ENCODE peak calls at places on chromosomes 11 and 22, in seven cellular contexts. M, Y, G, J, W, R and B are unnamed samples.
A peak's percentile ranks its signal among the peaks of the same experiment; 100 is the strongest.

GRCh38 chr11:68651985-68652682 is 32.2 kb upstream of the GAL start:
- DNase-seq in R (no peak), G (no peak), J (no peak), M (no peak), W (no peak), Y (no peak), B (no peak)

GRCh38 chr22:19222242-19223005 is 43.9 kb upstream of the SLC25A1 start:
- DNase-seq in Y (no peak), J (no peak), R (no peak), M (no peak), W (no peak), G (no peak), B (no peak)

GRCh38 chr11:8039530-8040260 is 41.3 kb upstream of the TUB start:
- DNase-seq in M (no peak), R (no peak), G (no peak), W (no peak), J (no peak), Y (no peak), B (no peak)

GRCh38 chr22:44975444-44976262 is 34.2 kb downstream of the PHF21B start:
- DNase-seq in R (peak; percentile 92), G (peak; percentile 55), M (no peak), W (peak; percentile 56), Y (peak; percentile 86), J (no peak), B (peak; percentile 97)

GRCh38 chr11:2298795-2299747 is 2.6 kb downstream of the C11orf21 start:
- DNase-seq in G (peak; percentile 26), Y (peak; percentile 44), M (no peak), J (no peak), R (no peak), W (peak; percentile 34), B (peak; percentile 77)

GRCh38 chr11:77037057-77037456 is 2.9 kb downstream of the B3GNT6 start:
- DNase-seq in Y (no peak), W (no peak), G (no peak), R (no peak), J (no peak), M (no peak), B (no peak)

GRCh38 chr11:69515271-69516245 is 34.1 kb downstream of the LINC01488 start:
- DNase-seq in W (no peak), G (no peak), Y (no peak), M (no peak), R (no peak), J (no peak), B (no peak)

GRCh38 chr11:3840870-3841425 is at the start of gene RHOG:
- DNase-seq in W (no peak), R (peak; percentile 52), M (peak; percentile 46), J (no peak), G (peak; percentile 75), Y (no peak), B (peak; percentile 88)

GRCh38 chr11:69994810-69995209 is 83.3 kb upstream of the ANO1 start:
- DNase-seq in J (no peak), G (no peak), R (no peak), M (no peak), Y (no peak), W (no peak), B (no peak)

GRCh38 chr22:48287031-48287430 is 1524.6 kb downstream of the TBC1D22A start:
- DNase-seq in M (no peak), R (no peak), J (no peak), G (no peak), W (no peak), Y (no peak), B (peak; percentile 26)

GRCh38 chr11:35621620-35622019 is 3.4 kb downstream of the FJX1 start:
- DNase-seq in G (no peak), J (no peak), W (no peak), M (no peak), R (no peak), Y (no peak), B (no peak)